ENCODE peak calls at places on chromosomes 2 and 18, in five cellular contexts. P is testis, H is lower lobe of right lung, B is PC-9, W is aorta. D is an unnamed sample.

GRCh38 chr2:38439226-38439612 is 62.1 kb upstream of the ATL2 start:
- DNase-seq in P (no peak), H (no peak), B (no peak), W (no peak), D (no peak)

GRCh38 chr2:8518986-8519669 is 162.7 kb upstream of the ID2 start:
- DNase-seq in P (no peak), H (no peak), B (no peak), W (no peak), D (no peak)

GRCh38 chr2:120346667-120347358 is 877 bp downstream of the INHBB start:
- DNase-seq in P (peak; percentile 37), H (no peak), B (peak; percentile 41), W (no peak), D (no peak)

GRCh38 chr2:220855296-220855695 is 716.8 kb downstream of the EPHA4 start:
- DNase-seq in P (no peak), H (no peak), B (no peak), W (no peak), D (no peak)

GRCh38 chr18:79784965-79785770 is 12.6 kb upstream of the KCNG2 start:
- DNase-seq in P (no peak), H (peak; percentile 41), B (no peak), W (peak; percentile 35), D (no peak)

GRCh38 chr2:73243884-73244570 is 9.9 kb downstream of the CCT7 start:
- DNase-seq in P (no peak), H (no peak), B (peak; percentile 86), W (no peak), D (no peak)

GRCh38 chr2:13006829-13007715 is 290.3 kb downstream of the TRIB2 start:
- DNase-seq in P (peak; percentile 89), H (no peak), B (peak; percentile 56), W (peak; percentile 55), D (peak; percentile 30)

GRCh38 chr2:99933894-99934650 is 208.3 kb downstream of the AFF3 start:
- DNase-seq in P (no peak), H (no peak), B (no peak), W (no peak), D (no peak)

GRCh38 chr2:121052507-121052906 is 232.5 kb downstream of the TFCP2L1 start:
- DNase-seq in P (no peak), H (no peak), B (no peak), W (no peak), D (peak; percentile 10)

GRCh38 chr2:119015849-119016248 is 73.9 kb downstream of the MARCO start:
- DNase-seq in P (no peak), H (no peak), B (no peak), W (no peak), D (no peak)

GRCh38 chr2:16328521-16329190 is 337.0 kb downstream of the CYRIA start:
- DNase-seq in P (no peak), H (no peak), B (no peak), W (no peak), D (no peak)

GRCh38 chr2:239809391-239809790 is 215.8 kb downstream of the NDUFA10 start:
- DNase-seq in P (no peak), H (no peak), B (no peak), W (no peak), D (no peak)

GRCh38 chr18:31512203-31512764 is 14.3 kb downstream of the DSG2 start:
- DNase-seq in P (no peak), H (no peak), B (peak; percentile 72), W (no peak), D (peak; percentile 86)

GRCh38 chr18:56245856-56246575 is 392.4 kb downstream of the TXNL1 start:
- DNase-seq in P (no peak), H (no peak), B (no peak), W (no peak), D (peak; percentile 56)

GRCh38 chr2:227378371-227378782 is 729 bp downstream of the TM4SF20 start:
- DNase-seq in P (no peak), H (no peak), B (no peak), W (no peak), D (peak; percentile 88)

GRCh38 chr2:227377461-227378351 is 1.4 kb downstream of the TM4SF20 start:
- DNase-seq in P (no peak), H (no peak), B (no peak), W (no peak), D (no peak)

GRCh38 chr2:227376911-227377396 is 2.2 kb downstream of the TM4SF20 start:
- DNase-seq in P (no peak), H (no peak), B (no peak), W (no peak), D (peak; percentile 36)

GRCh38 chr2:227383687-227384086 is 4.1 kb downstream of the SCYGR1 start:
- DNase-seq in P (no peak), H (no peak), B (no peak), W (no peak), D (no peak)

GRCh38 chr2:227379095-227379494 is at the start of gene TM4SF20:
- DNase-seq in P (no peak), H (no peak), B (no peak), W (no peak), D (no peak)
- H3K4me3 ChIP-seq in P (no peak within 1 kb of the TSS), H (no peak within 1 kb of the TSS), B (no peak within 1 kb of the TSS), W (no peak within 1 kb of the TSS), D (no peak within 1 kb of the TSS)

GRCh38 chr2:199467462-199467822 is 9.7 kb upstream of the SATB2 start:
- DNase-seq in P (no peak), H (no peak), B (no peak), W (no peak), D (no peak)

GRCh38 chr2:199469514-199470360 is 12.0 kb upstream of the SATB2 start:
- DNase-seq in P (no peak), H (no peak), B (no peak), W (no peak), D (no peak)

GRCh38 chr2:199466704-199467461 is 9.1 kb upstream of the SATB2 start:
- DNase-seq in P (no peak), H (no peak), B (no peak), W (no peak), D (no peak)

GRCh38 chr2:199470361-199470671 is 12.6 kb upstream of the SATB2 start:
- DNase-seq in P (no peak), H (no peak), B (no peak), W (no peak), D (no peak)

DNA sequence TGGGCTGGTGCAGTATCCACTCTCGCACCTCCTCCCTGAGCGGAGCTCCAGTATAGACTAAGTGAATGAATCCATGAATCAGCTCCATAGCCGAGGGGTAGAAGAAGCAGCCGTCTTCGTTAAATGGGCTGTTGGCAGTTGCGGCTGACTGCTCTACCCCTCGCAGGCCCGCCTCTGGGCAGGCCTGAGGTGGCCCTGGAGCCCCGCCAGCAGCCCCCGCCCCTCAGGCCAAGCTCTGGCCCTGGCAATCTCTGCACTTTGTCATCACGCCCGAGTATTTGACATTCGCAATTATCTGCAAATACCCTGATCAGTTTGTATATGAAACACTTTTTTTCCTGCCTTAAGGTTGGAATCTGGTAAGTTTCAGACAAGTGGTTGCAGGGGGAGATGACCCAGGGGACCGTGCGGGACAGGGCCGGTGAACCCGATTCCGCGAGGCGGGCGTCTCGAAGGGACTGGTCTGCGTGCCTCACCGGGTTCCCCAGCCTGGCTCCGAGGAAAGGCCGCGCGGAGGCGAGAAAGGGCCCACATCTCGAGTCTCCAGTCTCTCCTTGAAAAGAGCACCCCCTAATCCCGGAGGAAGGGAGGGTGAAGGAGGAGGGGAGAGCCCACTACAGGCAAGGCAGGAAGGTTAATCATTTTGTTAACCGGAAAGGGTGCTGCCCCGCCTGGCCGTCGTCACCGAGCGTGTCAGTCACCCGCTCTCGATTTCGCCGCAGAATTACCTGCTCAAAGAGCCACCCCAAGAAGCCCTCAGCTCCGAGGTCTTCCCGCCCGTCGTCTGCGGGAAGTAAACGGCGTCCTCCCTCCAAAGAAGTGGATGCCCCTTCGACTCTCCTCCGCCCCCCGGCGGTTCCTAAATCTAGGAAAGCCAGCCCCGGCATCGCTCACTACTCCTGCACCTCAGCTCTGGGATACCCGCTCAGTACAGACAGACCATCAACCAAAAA is 11.1 kb upstream of the SATB2 start:
- DNase-seq in P (no peak), H (no peak), B (no peak), W (no peak), D (no peak)
- H3K4me3 ChIP-seq in P (no peak overlapping the region), H (no peak overlapping the region), B (no peak overlapping the region), W (no peak overlapping the region), D (no peak overlapping the region)

GRCh38 chr18:23259701-23260661 is 124.7 kb downstream of the CABLES1 start:
- DNase-seq in P (peak; percentile 66), H (peak; percentile 92), B (peak; percentile 77), W (peak; percentile 93), D (peak; percentile 100)
- H3K4me3 ChIP-seq in P (no peak overlapping the region), H (peak overlapping the region; percentile 34), B (peak overlapping the region; percentile 48), W (no peak overlapping the region), D (no peak overlapping the region)

DNA sequence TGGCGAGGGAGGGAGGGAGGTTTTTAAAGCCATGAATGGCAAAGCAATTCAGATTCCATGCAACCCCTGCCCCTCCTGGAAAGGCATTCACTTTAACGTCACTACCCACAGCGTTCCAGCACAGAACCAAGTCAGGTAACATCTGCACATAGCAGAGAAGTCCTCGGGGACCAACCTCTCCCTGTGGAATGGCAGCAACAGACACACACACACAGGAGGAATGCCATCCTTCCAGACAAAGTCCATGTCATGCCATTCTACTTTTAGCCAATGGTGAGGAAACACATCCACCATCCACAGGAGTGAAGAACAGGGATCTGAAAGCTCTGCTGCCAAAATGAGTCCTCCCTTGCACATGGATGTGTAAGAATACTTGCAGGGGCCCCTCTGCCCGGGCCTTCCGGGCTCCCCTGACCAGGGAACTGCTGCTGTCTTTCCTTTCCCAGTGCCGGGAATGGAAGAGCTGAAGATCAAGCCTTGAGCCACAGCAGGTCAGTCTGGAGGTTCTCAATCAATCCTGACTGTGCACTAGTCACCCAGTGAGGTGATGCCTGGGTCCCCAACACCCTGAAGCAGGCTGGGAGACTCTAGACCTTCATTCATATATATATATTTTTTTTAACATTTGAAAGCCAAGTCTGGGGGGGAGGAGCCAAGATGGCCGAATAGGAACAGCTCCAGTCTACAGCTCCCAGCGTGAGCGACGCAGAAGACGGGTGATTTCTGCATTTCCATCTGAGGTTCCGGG is 63.7 kb downstream of the UXS1 start:
- DNase-seq in P (no peak), H (no peak), B (peak; percentile 26), W (no peak), D (peak; percentile 92)
- H3K4me3 ChIP-seq in P (no peak overlapping the region), H (no peak overlapping the region), B (peak overlapping the region; percentile 57), W (no peak overlapping the region), D (no peak overlapping the region)

GRCh38 chr18:74242451-74243096 is 49.2 kb downstream of the CYB5A start:
- DNase-seq in P (peak; percentile 64), H (no peak), B (no peak), W (no peak), D (peak; percentile 95)
- H3K4me3 ChIP-seq in P (no peak overlapping the region), H (no peak overlapping the region), B (no peak overlapping the region), W (no peak overlapping the region), D (no peak overlapping the region)

GRCh38 chr2:45941758-45942738 is 290.6 kb downstream of the PRKCE start:
- DNase-seq in P (no peak), H (no peak), B (no peak), W (no peak), D (peak; percentile 23)

GRCh38 chr2:45937990-45938389 is 286.5 kb downstream of the PRKCE start:
- DNase-seq in P (no peak), H (no peak), B (no peak), W (no peak), D (peak; percentile 78)

GRCh38 chr2:45935791-45936622 is 284.5 kb downstream of the PRKCE start:
- DNase-seq in P (peak; percentile 98), H (peak; percentile 93), B (peak; percentile 94), W (peak; percentile 96), D (peak; percentile 91)

GRCh38 chr2:45936623-45936979 is 285.1 kb downstream of the PRKCE start:
- DNase-seq in P (no peak), H (no peak), B (no peak), W (no peak), D (no peak)

GRCh38 chr2:45938649-45939511 is 287.4 kb downstream of the PRKCE start:
- DNase-seq in P (peak; percentile 87), H (peak; percentile 79), B (peak; percentile 93), W (peak; percentile 87), D (peak; percentile 93)
- H3K4me3 ChIP-seq in P (no peak overlapping the region), H (peak overlapping the region; percentile 2), B (peak overlapping the region; percentile 20), W (no peak overlapping the region), D (no peak overlapping the region)